ENCODE peak calls at places on chromosome 2, in eight cellular contexts. O is A549, G is neuronal stem cell, N is uterus, W is adrenal gland, A is tibial artery, F is GM12878, Y is pancreas. R is an unnamed sample. For H3K4me1, the result is how much of the 10 kb centered on the place peaks cover.

GRCh38 chr2:232415736-232416520 is 9.3 kb downstream of the ALPG start:
- DNase-seq in Y (no peak), G (no peak), A (peak), O (no peak), F (no peak), W (no peak), N (no peak), R (no peak)

GRCh38 chr2:121626777-121627524 is 22.3 kb downstream of the CLASP1 start:
- DNase-seq in W (peak), F (no peak), Y (no peak), A (peak), N (peak), O (no peak), G (no peak), R (peak)

GRCh38 chr2:16312771-16313170 is 352.9 kb downstream of the CYRIA start:
- DNase-seq in F (no peak), Y (no peak), N (no peak), W (no peak), A (no peak), G (no peak), O (no peak), R (no peak)

GRCh38 chr2:205683179-205683978 is 1.1 kb downstream of the NRP2 start:
- DNase-seq in Y (no peak), W (peak), A (no peak), G (no peak), F (no peak), O (no peak), N (no peak), R (no peak)

GRCh38 chr2:144890828-144891227 is 370.9 kb upstream of the ZEB2 start:
- DNase-seq in F (no peak), N (no peak), O (peak), G (no peak), A (no peak), Y (no peak), W (no peak), R (no peak)

GRCh38 chr2:202064206-202064880 is 8.7 kb upstream of the KIAA2012 start:
- DNase-seq in Y (no peak), W (no peak), G (peak), F (no peak), N (peak), A (no peak), O (no peak), R (no peak)

GRCh38 chr2:44560352-44560751 is 198.6 kb downstream of the CAMKMT start:
- DNase-seq in G (no peak), Y (no peak), O (no peak), N (no peak), A (no peak), F (no peak), W (no peak), R (no peak)

GRCh38 chr2:5723791-5724735 is 31.9 kb downstream of the SOX11 start:
- DNase-seq in O (no peak), Y (no peak), A (no peak), N (no peak), G (no peak), W (no peak), F (no peak), R (no peak)

GRCh38 chr2:235007664-235008457 is 56.0 kb downstream of the SH3BP4 start:
- DNase-seq in N (no peak), A (no peak), O (no peak), Y (peak), F (no peak), W (no peak), G (no peak), R (no peak)

GRCh38 chr2:113901943-113902342 is 12.1 kb downstream of the ACTR3 start:
- DNase-seq in F (no peak), O (no peak), W (no peak), Y (no peak), A (no peak), N (no peak), G (no peak), R (no peak)

GRCh38 chr2:30569991-30570390 is 122.9 kb downstream of the LCLAT1 start:
- DNase-seq in O (no peak), N (no peak), Y (no peak), F (no peak), W (no peak), A (no peak), G (no peak), R (no peak)

GRCh38 chr2:121189011-121189410 is 96.0 kb downstream of the TFCP2L1 start:
- DNase-seq in G (no peak), N (no peak), F (no peak), Y (no peak), A (peak), O (no peak), W (no peak), R (no peak)

GRCh38 chr2:2751715-2752315 is 420.7 kb upstream of the MYT1L start:
- DNase-seq in G (no peak), W (no peak), A (peak), O (no peak), N (no peak), F (no peak), Y (no peak), R (no peak)

GRCh38 chr2:239158641-239159475 is 242.0 kb downstream of the HDAC4 start:
- DNase-seq in F (no peak), A (peak), N (peak), O (no peak), G (no peak), Y (peak), W (peak), R (no peak)

GRCh38 chr2:193333539-193333938 is 1138.8 kb upstream of the TMEFF2 start:
- DNase-seq in F (no peak), W (no peak), Y (no peak), N (no peak), A (no peak), G (no peak), O (no peak), R (no peak)

GRCh38 chr2:215750763-215751162 is 262.6 kb downstream of the MREG start:
- DNase-seq in Y (no peak), G (no peak), A (no peak), W (no peak), F (no peak), O (no peak), N (no peak), R (no peak)

GRCh38 chr2:198203306-198203705 is 398.9 kb downstream of the PLCL1 start:
- DNase-seq in W (no peak), G (no peak), Y (no peak), O (no peak), F (no peak), N (no peak), A (no peak), R (no peak)

GRCh38 chr2:48415765-48416515 is 114.0 kb upstream of the STON1 start:
- DNase-seq in O (no peak), W (no peak), G (no peak), Y (no peak), N (no peak), F (no peak), A (no peak), R (no peak)

GRCh38 chr2:17646096-17646554 is 105.6 kb downstream of the VSNL1 start:
- DNase-seq in O (peak), A (no peak), N (peak), F (peak), G (peak), W (peak), Y (no peak), R (peak)

GRCh38 chr2:38106420-38107182 is 30.6 kb upstream of the CYP1B1 start:
- DNase-seq in F (no peak), A (no peak), O (no peak), N (peak), W (no peak), G (no peak), Y (no peak), R (no peak)

GRCh38 chr2:67260348-67261277 is 136.5 kb upstream of the ETAA1 start:
- DNase-seq in O (peak), F (no peak), A (peak), G (no peak), Y (no peak), N (peak), W (peak), R (peak)

GRCh38 chr2:10835052-10835970 is 22.7 kb upstream of the PDIA6 start:
- DNase-seq in Y (peak), W (peak), O (peak), A (peak), N (no peak), G (peak), F (no peak), R (peak)

GRCh38 chr2:180033993-180034894 is 27.1 kb upstream of the CWC22 start:
- DNase-seq in G (peak), A (no peak), W (no peak), Y (no peak), N (no peak), O (no peak), F (no peak), R (no peak)

GRCh38 chr2:227460079-227460485 is 11.9 kb upstream of the AGFG1 start:
- DNase-seq in N (no peak), O (no peak), F (no peak), W (peak), Y (no peak), A (no peak), G (no peak), R (no peak)

GRCh38 chr2:164205347-164205746 is 415.9 kb downstream of the GRB14 start:
- DNase-seq in O (no peak), G (no peak), A (no peak), F (no peak), W (no peak), Y (no peak), N (no peak), R (no peak)

GRCh38 chr2:117983040-117983439 is 30.8 kb downstream of the CCDC93 start:
- DNase-seq in A (no peak), F (no peak), Y (no peak), G (no peak), N (no peak), W (no peak), O (no peak), R (no peak)

GRCh38 chr2:128170776-128171175 is 79.8 kb downstream of the UGGT1 start:
- DNase-seq in N (no peak), O (no peak), Y (no peak), G (no peak), A (no peak), W (no peak), F (no peak), R (no peak)
- H3K4me1 ChIP-seq in N (under half), O (under half), Y (under half), G (under half), A (under half), W (under half), F (under half), R (under half)

DNA sequence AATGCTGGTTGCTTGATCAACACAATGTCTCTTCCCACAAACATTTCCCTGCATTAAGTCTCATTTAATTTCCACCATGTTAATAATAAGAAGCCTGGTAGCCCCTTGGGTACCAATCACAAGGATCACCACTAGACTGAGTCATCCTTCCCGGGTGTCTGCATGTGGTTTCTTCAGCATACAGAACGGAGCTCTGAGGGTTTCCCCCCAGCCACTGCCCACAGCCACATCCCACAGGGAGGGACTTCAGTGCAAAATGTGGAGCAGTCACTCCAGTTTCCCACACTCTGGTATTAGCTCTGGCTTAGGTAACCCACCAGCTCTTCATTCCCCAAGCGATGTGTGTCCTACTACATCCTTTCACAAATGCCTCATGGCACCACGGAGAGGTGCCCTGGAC is 42.7 kb upstream of the POLE4 start:
- DNase-seq in F (peak), O (no peak), Y (no peak), A (no peak), N (no peak), W (no peak), G (no peak), R (no peak)
- H3K27ac ChIP-seq in F (no peak), O (no peak), Y (no peak), A (no peak), N (no peak), W (no peak), G (no peak), R (no peak)

DNA sequence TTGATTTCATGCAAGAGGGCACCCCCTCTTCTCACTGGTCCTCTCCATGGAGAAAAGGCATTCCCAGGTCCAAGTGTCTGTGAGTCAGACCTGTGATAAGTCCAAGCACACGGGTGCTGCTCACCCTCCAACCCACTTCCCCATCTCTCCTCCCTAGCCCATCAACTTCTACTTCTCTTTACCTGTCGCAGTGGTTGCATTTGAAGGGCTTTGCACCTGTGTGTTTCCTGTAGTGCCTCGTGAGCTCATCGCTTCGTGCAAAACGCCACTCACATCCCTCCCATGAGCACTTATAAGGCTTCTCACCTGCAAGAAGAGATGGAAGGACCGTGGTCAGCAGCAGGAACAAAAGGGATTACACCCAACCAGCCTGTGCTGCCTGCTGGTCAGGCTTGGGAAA is 77.5 kb downstream of the KLF7 start:
- DNase-seq in N (no peak), A (no peak), G (no peak), W (no peak), F (no peak), Y (no peak), O (no peak), R (no peak)
- H3K4me1 ChIP-seq in N (under half), A (half or more), G (under half), W (under half), F (under half), Y (under half), O (under half), R (under half)

GRCh38 chr2:68643874-68644485 is 601 bp downstream of the PROKR1 start:
- DNase-seq in O (no peak), F (no peak), G (no peak), W (no peak), A (no peak), Y (no peak), N (no peak), R (no peak)

GRCh38 chr2:68645523-68645922 is 2.1 kb downstream of the PROKR1 start:
- DNase-seq in O (no peak), F (no peak), W (no peak), A (no peak), Y (no peak), N (no peak), G (no peak), R (no peak)

GRCh38 chr2:68646303-68646702 is 2.9 kb downstream of the PROKR1 start:
- DNase-seq in F (no peak), N (no peak), Y (no peak), G (no peak), A (no peak), O (no peak), W (no peak), R (no peak)

GRCh38 chr2:68643011-68643873 is at the start of gene PROKR1:
- DNase-seq in A (no peak), F (no peak), Y (peak), O (peak), G (peak), N (no peak), W (peak), R (peak)
- H3K27ac ChIP-seq in A (no peak), F (no peak), Y (no peak), O (peak), G (no peak), N (no peak), W (no peak), R (no peak)

GRCh38 chr2:126900646-126901319 is 2.1 kb downstream of the TEX51 start:
- DNase-seq in Y (no peak), O (no peak), N (no peak), A (peak), G (no peak), F (no peak), W (no peak), R (no peak)

GRCh38 chr2:126902859-126903258 is 4.2 kb downstream of the TEX51 start:
- DNase-seq in W (no peak), O (no peak), A (peak), N (peak), F (no peak), Y (no peak), G (no peak), R (no peak)

GRCh38 chr2:126901459-126901858 is 2.8 kb downstream of the TEX51 start:
- DNase-seq in G (no peak), A (no peak), Y (peak), N (peak), F (no peak), W (no peak), O (no peak), R (no peak)

GRCh38 chr2:126899786-126900185 is 1.1 kb downstream of the TEX51 start:
- DNase-seq in N (peak), F (no peak), Y (no peak), G (no peak), O (no peak), W (no peak), A (peak), R (no peak)

GRCh38 chr2:126902152-126902835 is 3.6 kb downstream of the TEX51 start:
- DNase-seq in A (peak), O (no peak), G (no peak), F (no peak), W (no peak), Y (no peak), N (peak), R (no peak)
- H3K4me1 ChIP-seq in A (under half), O (under half), G (under half), F (under half), W (under half), Y (under half), N (under half), R (under half)

GRCh38 chr2:237085261-237086221 is at the start of gene COPS8:
- DNase-seq in A (peak), Y (peak), G (peak), O (peak), N (peak), F (peak), W (peak), R (peak)
- H3K27ac ChIP-seq in A (peak), Y (peak), G (peak), O (peak), N (peak), F (peak), W (peak), R (peak)

GRCh38 chr2:429575-430254 is 141.8 kb upstream of the ALKAL2 start:
- DNase-seq in A (no peak), O (no peak), N (no peak), W (no peak), Y (no peak), F (no peak), G (no peak), R (no peak)
- H3K4me1 ChIP-seq in A (under half), O (under half), N (under half), W (under half), Y (under half), F (under half), G (under half), R (under half)

GRCh38 chr2:68762665-68763064 is 28.1 kb downstream of the ARHGAP25 start:
- DNase-seq in G (no peak), F (no peak), W (peak), Y (no peak), A (no peak), O (no peak), N (peak), R (no peak)
- H3K27ac ChIP-seq in G (no peak), F (no peak), W (no peak), Y (no peak), A (no peak), O (no peak), N (peak), R (no peak)

DNA sequence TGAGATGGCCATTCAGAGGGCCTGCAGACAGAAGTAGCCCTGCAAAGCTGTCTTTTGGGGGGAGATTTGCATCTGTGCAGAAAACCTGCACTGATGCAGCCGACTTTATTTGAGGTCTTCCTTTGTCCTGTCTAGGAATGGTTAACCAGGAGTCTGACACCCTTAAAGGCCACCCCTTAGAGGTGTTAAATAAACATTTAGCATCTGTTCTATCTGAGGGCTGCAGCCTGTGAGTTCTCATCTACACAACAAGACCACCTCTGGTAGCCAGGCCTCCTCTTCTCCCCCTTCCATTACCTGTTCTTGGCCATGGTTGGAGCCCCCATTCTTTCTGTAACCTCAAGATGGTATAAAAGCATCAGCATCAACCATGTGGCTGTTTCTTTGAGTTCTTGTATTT is 214.4 kb upstream of the HS6ST1 start:
- DNase-seq in G (no peak), A (no peak), O (no peak), N (no peak), W (no peak), Y (no peak), F (no peak), R (no peak)
- H3K4me1 ChIP-seq in G (under half), A (under half), O (under half), N (under half), W (under half), Y (under half), F (under half), R (under half)

GRCh38 chr2:196598412-196598811 is 41.1 kb upstream of the CCDC150 start:
- DNase-seq in Y (no peak), W (no peak), N (no peak), F (no peak), O (no peak), A (no peak), G (no peak), R (no peak)

GRCh38 chr2:196598846-196599245 is 40.7 kb upstream of the CCDC150 start:
- DNase-seq in F (no peak), N (no peak), A (no peak), G (no peak), W (no peak), Y (no peak), O (no peak), R (no peak)

GRCh38 chr2:196606516-196606915 is 33.0 kb upstream of the CCDC150 start:
- DNase-seq in F (no peak), O (no peak), N (no peak), Y (no peak), W (no peak), A (no peak), G (no peak), R (no peak)

GRCh38 chr2:196597531-196597930 is 42.0 kb upstream of the CCDC150 start:
- DNase-seq in G (no peak), F (no peak), O (no peak), A (no peak), W (no peak), Y (no peak), N (no peak), R (no peak)

GRCh38 chr2:196601430-196602306 is 37.8 kb upstream of the CCDC150 start:
- DNase-seq in A (peak), N (peak), Y (peak), O (peak), G (no peak), F (no peak), W (no peak), R (no peak)
- H3K27ac ChIP-seq in A (peak), N (no peak), Y (no peak), O (peak), G (no peak), F (no peak), W (no peak), R (no peak)

R was measured in prostate gland.